ENCODE peak calls at places on chromosomes 6 and 20, in nine cellular contexts. One of them, this sample, is unnamed.
A peak's percentile ranks its signal among the peaks of the same experiment; 100 is the strongest.

GRCh38 chr20:23050847-23051627 is 1.6 kb upstream of the THBD start:
- DNase-seq in WTC11: peak; percentile 94
- DNase-seq in RWPE1: peak; percentile 57
- DNase-seq in bronchial epithelial cell: peak; percentile 85
- DNase-seq in AG09309: no peak
- DNase-seq in astrocyte of the spinal cord: peak; percentile 88
- DNase-seq in heart right ventricle: peak; percentile 90
- DNase-seq in CD8-positive, alpha-beta T cell: no peak
- DNase-seq in lower leg skin: peak; percentile 84
- DNase-seq in this sample: peak; percentile 81

GRCh38 chr6:33028220-33028849 is 18.9 kb upstream of the HLA-DOA start:
- DNase-seq in WTC11: no peak
- DNase-seq in RWPE1: no peak
- DNase-seq in bronchial epithelial cell: no peak
- DNase-seq in AG09309: no peak
- DNase-seq in astrocyte of the spinal cord: no peak
- DNase-seq in heart right ventricle: no peak
- DNase-seq in CD8-positive, alpha-beta T cell: no peak
- DNase-seq in lower leg skin: no peak
- DNase-seq in this sample: no peak

GRCh38 chr6:53361549-53362031 is 12.8 kb upstream of the ELOVL5 start:
- DNase-seq in WTC11: no peak
- DNase-seq in RWPE1: no peak
- DNase-seq in bronchial epithelial cell: peak; percentile 79
- DNase-seq in AG09309: no peak
- DNase-seq in astrocyte of the spinal cord: peak; percentile 25
- DNase-seq in heart right ventricle: peak; percentile 29
- DNase-seq in CD8-positive, alpha-beta T cell: peak; percentile 69
- DNase-seq in lower leg skin: no peak
- DNase-seq in this sample: no peak

GRCh38 chr6:44805239-44805849 is 417.8 kb downstream of the CDC5L start:
- DNase-seq in WTC11: no peak
- DNase-seq in RWPE1: no peak
- DNase-seq in bronchial epithelial cell: no peak
- DNase-seq in AG09309: peak; percentile 51
- DNase-seq in astrocyte of the spinal cord: peak; percentile 49
- DNase-seq in heart right ventricle: no peak
- DNase-seq in CD8-positive, alpha-beta T cell: no peak
- DNase-seq in lower leg skin: no peak
- DNase-seq in this sample: no peak

GRCh38 chr6:76043690-76044089 is 28.8 kb downstream of the IMPG1 start:
- DNase-seq in WTC11: no peak
- DNase-seq in RWPE1: no peak
- DNase-seq in bronchial epithelial cell: peak; percentile 21
- DNase-seq in AG09309: no peak
- DNase-seq in astrocyte of the spinal cord: no peak
- DNase-seq in heart right ventricle: no peak
- DNase-seq in CD8-positive, alpha-beta T cell: no peak
- DNase-seq in lower leg skin: no peak
- DNase-seq in this sample: no peak

GRCh38 chr6:4908062-4908461 is 95.8 kb downstream of the RPP40 start:
- DNase-seq in WTC11: no peak
- DNase-seq in RWPE1: no peak
- DNase-seq in bronchial epithelial cell: no peak
- DNase-seq in AG09309: no peak
- DNase-seq in astrocyte of the spinal cord: no peak
- DNase-seq in heart right ventricle: no peak
- DNase-seq in CD8-positive, alpha-beta T cell: no peak
- DNase-seq in lower leg skin: no peak
- DNase-seq in this sample: no peak

GRCh38 chr6:132401120-132401940 is at the start of gene MOXD1:
- DNase-seq in WTC11: peak; percentile 72
- DNase-seq in RWPE1: peak; percentile 39
- DNase-seq in bronchial epithelial cell: no peak
- DNase-seq in AG09309: no peak
- DNase-seq in astrocyte of the spinal cord: no peak
- DNase-seq in heart right ventricle: peak; percentile 11
- DNase-seq in CD8-positive, alpha-beta T cell: no peak
- DNase-seq in lower leg skin: no peak
- DNase-seq in this sample: peak; percentile 61

GRCh38 chr6:5276596-5276995 is 15.3 kb downstream of the FARS2 start:
- DNase-seq in WTC11: no peak
- DNase-seq in RWPE1: no peak
- DNase-seq in bronchial epithelial cell: no peak
- DNase-seq in AG09309: no peak
- DNase-seq in astrocyte of the spinal cord: no peak
- DNase-seq in heart right ventricle: no peak
- DNase-seq in CD8-positive, alpha-beta T cell: no peak
- DNase-seq in lower leg skin: no peak
- DNase-seq in this sample: no peak

GRCh38 chr20:41300383-41300782 is 17.1 kb downstream of the ZHX3 start:
- DNase-seq in WTC11: no peak
- DNase-seq in RWPE1: no peak
- DNase-seq in bronchial epithelial cell: no peak
- DNase-seq in AG09309: no peak
- DNase-seq in astrocyte of the spinal cord: no peak
- DNase-seq in heart right ventricle: no peak
- DNase-seq in CD8-positive, alpha-beta T cell: no peak
- DNase-seq in lower leg skin: no peak
- DNase-seq in this sample: no peak

GRCh38 chr6:44245912-44246662 is 814 bp upstream of the HSP90AB1 start:
- DNase-seq in WTC11: peak; percentile 98
- DNase-seq in RWPE1: peak; percentile 75
- DNase-seq in bronchial epithelial cell: peak; percentile 66
- DNase-seq in AG09309: no peak
- DNase-seq in astrocyte of the spinal cord: peak; percentile 87
- DNase-seq in heart right ventricle: peak; percentile 92
- DNase-seq in CD8-positive, alpha-beta T cell: peak; percentile 89
- DNase-seq in lower leg skin: peak; percentile 81
- DNase-seq in this sample: peak; percentile 98

GRCh38 chr6:20559924-20560551 is 25.8 kb downstream of the CDKAL1 start:
- DNase-seq in WTC11: no peak
- DNase-seq in RWPE1: no peak
- DNase-seq in bronchial epithelial cell: no peak
- DNase-seq in AG09309: no peak
- DNase-seq in astrocyte of the spinal cord: no peak
- DNase-seq in heart right ventricle: no peak
- DNase-seq in CD8-positive, alpha-beta T cell: no peak
- DNase-seq in lower leg skin: no peak
- DNase-seq in this sample: no peak

GRCh38 chr6:1188199-1188598 is 123.7 kb upstream of the FOXQ1 start:
- DNase-seq in WTC11: no peak
- DNase-seq in RWPE1: no peak
- DNase-seq in bronchial epithelial cell: peak; percentile 38
- DNase-seq in AG09309: no peak
- DNase-seq in astrocyte of the spinal cord: no peak
- DNase-seq in heart right ventricle: no peak
- DNase-seq in CD8-positive, alpha-beta T cell: no peak
- DNase-seq in lower leg skin: peak; percentile 52
- DNase-seq in this sample: no peak

GRCh38 chr6:90411292-90411781 is 114.7 kb upstream of the BACH2 start:
- DNase-seq in WTC11: no peak
- DNase-seq in RWPE1: peak; percentile 93
- DNase-seq in bronchial epithelial cell: peak; percentile 99
- DNase-seq in AG09309: no peak
- DNase-seq in astrocyte of the spinal cord: no peak
- DNase-seq in heart right ventricle: no peak
- DNase-seq in CD8-positive, alpha-beta T cell: no peak
- DNase-seq in lower leg skin: no peak
- DNase-seq in this sample: no peak

GRCh38 chr6:75266716-75267291 is 17.8 kb downstream of the TMEM30A start:
- DNase-seq in WTC11: no peak
- DNase-seq in RWPE1: peak; percentile 49
- DNase-seq in bronchial epithelial cell: peak; percentile 66
- DNase-seq in AG09309: peak; percentile 33
- DNase-seq in astrocyte of the spinal cord: peak; percentile 65
- DNase-seq in heart right ventricle: no peak
- DNase-seq in CD8-positive, alpha-beta T cell: no peak
- DNase-seq in lower leg skin: no peak
- DNase-seq in this sample: no peak

GRCh38 chr6:109204511-109204910 is 109.2 kb downstream of the CEP57L1 start:
- DNase-seq in WTC11: no peak
- DNase-seq in RWPE1: no peak
- DNase-seq in bronchial epithelial cell: no peak
- DNase-seq in AG09309: no peak
- DNase-seq in astrocyte of the spinal cord: no peak
- DNase-seq in heart right ventricle: no peak
- DNase-seq in CD8-positive, alpha-beta T cell: no peak
- DNase-seq in lower leg skin: no peak
- DNase-seq in this sample: no peak

GRCh38 chr6:102619585-102619984 is 1226.1 kb downstream of the GRIK2 start:
- DNase-seq in WTC11: no peak
- DNase-seq in RWPE1: peak; percentile 30
- DNase-seq in bronchial epithelial cell: peak; percentile 15
- DNase-seq in AG09309: no peak
- DNase-seq in astrocyte of the spinal cord: peak; percentile 8
- DNase-seq in heart right ventricle: no peak
- DNase-seq in CD8-positive, alpha-beta T cell: no peak
- DNase-seq in lower leg skin: no peak
- DNase-seq in this sample: no peak
- TF ChIP-seq CTCF in WTC11: peak; percentile 51
- TF ChIP-seq CTCF in RWPE1: peak; percentile 51
- TF ChIP-seq CTCF in bronchial epithelial cell: peak; percentile 37
- TF ChIP-seq CTCF in AG09309: no peak
- TF ChIP-seq CTCF in astrocyte of the spinal cord: peak; percentile 28
- TF ChIP-seq CTCF in heart right ventricle: no peak
- TF ChIP-seq CTCF in CD8-positive, alpha-beta T cell: no peak
- TF ChIP-seq CTCF in lower leg skin: no peak
- TF ChIP-seq CTCF in this sample: peak; percentile 45

DNA sequence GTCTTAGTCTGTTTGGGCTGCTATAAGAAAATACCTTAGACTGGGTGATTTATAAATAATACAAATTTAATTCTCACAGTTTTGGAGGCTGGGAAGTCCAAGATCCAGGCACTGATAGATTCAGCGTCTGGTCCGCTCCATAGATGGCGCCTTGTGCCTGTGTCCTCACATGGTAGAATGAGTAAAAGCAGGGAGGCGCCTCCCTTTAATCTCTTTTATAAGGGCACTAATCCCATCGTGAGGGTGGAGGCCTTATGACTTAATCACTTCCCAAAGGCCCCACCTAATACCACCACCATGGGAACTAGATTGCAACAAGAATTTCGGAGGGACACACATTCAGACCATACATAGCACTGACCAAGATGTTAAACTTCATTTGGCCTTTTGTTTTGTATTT is 91.2 kb upstream of the TMEM181 start:
- DNase-seq in WTC11: no peak
- DNase-seq in RWPE1: no peak
- DNase-seq in bronchial epithelial cell: no peak
- DNase-seq in AG09309: no peak
- DNase-seq in astrocyte of the spinal cord: no peak
- DNase-seq in heart right ventricle: no peak
- DNase-seq in CD8-positive, alpha-beta T cell: no peak
- DNase-seq in lower leg skin: no peak
- DNase-seq in this sample: no peak
- TF ChIP-seq CTCF in WTC11: no peak
- TF ChIP-seq CTCF in RWPE1: no peak
- TF ChIP-seq CTCF in bronchial epithelial cell: no peak
- TF ChIP-seq CTCF in AG09309: peak; percentile 17
- TF ChIP-seq CTCF in astrocyte of the spinal cord: no peak
- TF ChIP-seq CTCF in heart right ventricle: no peak
- TF ChIP-seq CTCF in CD8-positive, alpha-beta T cell: no peak
- TF ChIP-seq CTCF in lower leg skin: no peak
- TF ChIP-seq CTCF in this sample: no peak

DNA sequence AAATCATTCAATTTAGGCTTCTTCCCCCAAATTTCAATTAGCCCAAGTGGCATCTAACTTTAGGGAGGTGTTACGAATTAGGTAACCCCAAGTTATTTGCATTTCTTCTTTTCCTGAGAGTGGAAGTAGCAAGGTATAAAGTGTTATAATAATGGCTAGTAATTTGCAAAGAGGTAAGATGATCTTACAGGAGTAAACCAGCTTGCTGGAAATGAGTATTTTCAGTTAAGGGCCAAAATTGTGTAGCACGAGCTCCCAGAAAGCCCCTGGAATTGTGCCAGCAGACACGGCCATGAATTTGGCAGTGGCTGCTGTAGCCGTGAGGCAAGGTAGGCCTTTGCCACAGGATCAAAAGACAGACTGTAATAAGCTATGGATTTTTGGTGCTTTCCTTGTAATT is 38.0 kb downstream of the CITED2 start:
- DNase-seq in WTC11: no peak
- DNase-seq in RWPE1: no peak
- DNase-seq in bronchial epithelial cell: peak; percentile 44
- DNase-seq in AG09309: no peak
- DNase-seq in astrocyte of the spinal cord: peak; percentile 47
- DNase-seq in heart right ventricle: peak; percentile 35
- DNase-seq in CD8-positive, alpha-beta T cell: no peak
- DNase-seq in lower leg skin: no peak
- DNase-seq in this sample: no peak
- TF ChIP-seq CTCF in WTC11: no peak
- TF ChIP-seq CTCF in RWPE1: no peak
- TF ChIP-seq CTCF in bronchial epithelial cell: no peak
- TF ChIP-seq CTCF in AG09309: no peak
- TF ChIP-seq CTCF in astrocyte of the spinal cord: no peak
- TF ChIP-seq CTCF in heart right ventricle: no peak
- TF ChIP-seq CTCF in CD8-positive, alpha-beta T cell: no peak
- TF ChIP-seq CTCF in lower leg skin: no peak
- TF ChIP-seq CTCF in this sample: no peak

DNA sequence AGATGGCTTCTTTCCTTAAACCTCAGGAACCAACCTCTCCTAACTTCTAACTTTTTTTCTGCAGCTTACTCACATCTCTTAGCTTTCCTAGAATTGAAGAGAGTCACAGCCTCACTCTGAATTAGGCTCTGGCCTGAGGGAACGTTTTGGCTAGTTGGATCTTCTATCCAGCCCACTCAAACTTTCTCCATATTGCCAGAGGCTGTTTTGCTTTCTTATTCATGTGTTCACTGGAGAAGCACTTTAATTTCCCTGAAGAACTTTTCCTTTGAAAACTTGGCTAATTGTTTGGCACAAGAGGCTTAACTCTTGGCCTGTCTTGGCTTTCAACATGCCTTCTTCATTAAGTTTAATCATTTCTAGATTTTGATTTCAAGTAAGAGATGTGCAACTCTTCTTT is 138.2 kb upstream of the PLCB4 start:
- DNase-seq in WTC11: no peak
- DNase-seq in RWPE1: no peak
- DNase-seq in bronchial epithelial cell: no peak
- DNase-seq in AG09309: peak; percentile 49
- DNase-seq in astrocyte of the spinal cord: no peak
- DNase-seq in heart right ventricle: no peak
- DNase-seq in CD8-positive, alpha-beta T cell: no peak
- DNase-seq in lower leg skin: no peak
- DNase-seq in this sample: no peak
- TF ChIP-seq CTCF in WTC11: no peak
- TF ChIP-seq CTCF in RWPE1: no peak
- TF ChIP-seq CTCF in bronchial epithelial cell: no peak
- TF ChIP-seq CTCF in AG09309: no peak
- TF ChIP-seq CTCF in astrocyte of the spinal cord: no peak
- TF ChIP-seq CTCF in heart right ventricle: no peak
- TF ChIP-seq CTCF in CD8-positive, alpha-beta T cell: no peak
- TF ChIP-seq CTCF in lower leg skin: no peak
- TF ChIP-seq CTCF in this sample: no peak

DNA sequence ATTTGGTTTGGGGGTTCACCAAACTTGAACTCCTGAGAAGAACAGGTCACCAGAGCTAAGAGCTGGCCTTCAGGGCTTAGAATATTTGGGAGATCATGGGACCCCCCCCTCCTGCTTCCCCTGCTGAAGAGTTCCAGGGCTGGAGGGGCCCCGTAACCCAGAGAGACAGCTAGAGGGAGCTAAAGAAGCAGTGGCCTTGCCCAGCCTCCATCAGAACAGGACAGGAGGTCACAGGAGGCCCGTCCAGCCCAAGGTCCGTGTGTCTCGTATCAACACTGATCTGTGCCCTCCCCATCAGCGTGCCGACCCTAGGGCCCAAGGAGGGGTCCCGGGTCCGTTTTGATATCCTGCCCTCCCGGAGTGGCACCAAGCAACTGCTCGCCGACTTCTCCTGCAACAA is 40.6 kb upstream of the TGM6 start:
- DNase-seq in WTC11: no peak
- DNase-seq in RWPE1: no peak
- DNase-seq in bronchial epithelial cell: no peak
- DNase-seq in AG09309: no peak
- DNase-seq in astrocyte of the spinal cord: no peak
- DNase-seq in heart right ventricle: no peak
- DNase-seq in CD8-positive, alpha-beta T cell: no peak
- DNase-seq in lower leg skin: no peak
- DNase-seq in this sample: no peak
- TF ChIP-seq CTCF in WTC11: no peak
- TF ChIP-seq CTCF in RWPE1: no peak
- TF ChIP-seq CTCF in bronchial epithelial cell: no peak
- TF ChIP-seq CTCF in AG09309: no peak
- TF ChIP-seq CTCF in astrocyte of the spinal cord: no peak
- TF ChIP-seq CTCF in heart right ventricle: no peak
- TF ChIP-seq CTCF in CD8-positive, alpha-beta T cell: no peak
- TF ChIP-seq CTCF in lower leg skin: no peak
- TF ChIP-seq CTCF in this sample: no peak

This sample was measured in glutamatergic neuron.